ENCODE peak calls at places on chromosomes 6 and 20, in nine cellular contexts. D is adrenal gland, Z is natural killer cell, M is HFF-Myc, J is psoas muscle, R is Caco-2, K is B cell, Q is PC-9, T is IMR-90. S is an unnamed sample.

GRCh38 chr6:71034578-71034977 is 77.7 kb upstream of the B3GAT2 start:
- DNase-seq in D (no peak), Z (no peak), M (no peak), J (no peak), R (no peak), K (no peak), Q (no peak), T (no peak), S (no peak)

GRCh38 chr6:27888576-27888975 is 23.6 kb downstream of the OR2B2 start:
- DNase-seq in D (no peak), Z (no peak), M (no peak), J (no peak), R (no peak), K (no peak), Q (no peak), T (no peak), S (no peak)

GRCh38 chr6:106832766-106833510 is 141.6 kb downstream of the CD24 start:
- DNase-seq in D (no peak), Z (no peak), M (no peak), J (no peak), R (no peak), K (no peak), Q (no peak), T (no peak), S (no peak)

GRCh38 chr6:105994522-105995402 is 91.4 kb upstream of the PRDM1 start:
- DNase-seq in D (peak; percentile 38), Z (peak; percentile 37), M (peak; percentile 35), J (peak; percentile 60), R (peak; percentile 42), K (no peak), Q (no peak), T (peak; percentile 78), S (peak; percentile 58)

GRCh38 chr20:46964299-46965123 is 69.9 kb downstream of the EYA2 start:
- DNase-seq in D (no peak), Z (no peak), M (no peak), J (no peak), R (no peak), K (no peak), Q (no peak), T (no peak), S (no peak)

GRCh38 chr20:47352332-47353223 is 3.9 kb downstream of the ZMYND8 start:
- DNase-seq in D (peak; percentile 57), Z (no peak), M (no peak), J (no peak), R (no peak), K (no peak), Q (no peak), T (no peak), S (no peak)

GRCh38 chr6:54262956-54263355 is 45.3 kb upstream of the TINAG start:
- DNase-seq in D (no peak), Z (no peak), M (no peak), J (no peak), R (no peak), K (no peak), Q (no peak), T (no peak), S (no peak)

GRCh38 chr6:21595951-21596378 is 2.4 kb downstream of the SOX4 start:
- DNase-seq in D (peak; percentile 42), Z (peak; percentile 22), M (no peak), J (peak; percentile 28), R (peak; percentile 26), K (no peak), Q (no peak), T (no peak), S (no peak)

GRCh38 chr20:44594730-44595129 is 12.4 kb downstream of the PKIG start:
- DNase-seq in D (no peak), Z (no peak), M (peak; percentile 61), J (peak; percentile 36), R (no peak), K (peak; percentile 69), Q (no peak), T (peak; percentile 96), S (no peak)

GRCh38 chr6:165345700-165346099 is 36.3 kb upstream of the C6orf118 start:
- DNase-seq in D (no peak), Z (no peak), M (no peak), J (no peak), R (no peak), K (no peak), Q (no peak), T (no peak), S (no peak)

GRCh38 chr6:109239918-109240321 is 142.3 kb downstream of the CD164 start:
- DNase-seq in D (no peak), Z (no peak), M (no peak), J (no peak), R (no peak), K (no peak), Q (no peak), T (no peak), S (no peak)

GRCh38 chr6:129597023-129597713 is 112.8 kb downstream of the ARHGAP18 start:
- DNase-seq in D (no peak), Z (no peak), M (no peak), J (no peak), R (no peak), K (no peak), Q (peak; percentile 25), T (no peak), S (no peak)

GRCh38 chr6:38273325-38273724 is 366.4 kb downstream of the BTBD9 start:
- DNase-seq in D (no peak), Z (no peak), M (no peak), J (no peak), R (no peak), K (no peak), Q (no peak), T (peak; percentile 71), S (no peak)

GRCh38 chr6:157602521-157603288 is 220.3 kb upstream of the SNX9 start:
- DNase-seq in D (no peak), Z (no peak), M (no peak), J (no peak), R (no peak), K (no peak), Q (no peak), T (no peak), S (no peak)

DNA sequence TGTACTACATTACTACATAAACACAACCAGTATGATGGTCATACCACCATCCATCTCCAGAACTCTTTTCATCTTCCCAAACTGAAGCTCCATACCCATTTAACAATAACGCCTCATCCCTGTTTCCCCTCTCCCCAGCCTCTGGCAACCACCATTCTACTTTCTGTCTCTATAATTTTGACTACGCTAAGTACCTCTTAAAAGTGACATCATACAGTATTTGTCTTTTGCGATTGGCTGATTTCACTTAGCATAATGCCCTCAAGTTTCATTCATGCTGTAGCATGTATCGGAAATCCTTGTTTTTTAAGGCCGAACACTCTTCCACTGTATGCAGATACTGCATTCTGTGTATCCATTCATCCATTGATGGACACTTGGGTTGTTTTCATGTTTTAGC is 29.7 kb downstream of the GABRR1 start:
- DNase-seq in D (no peak), Z (no peak), M (no peak), J (no peak), R (no peak), K (no peak), Q (no peak), T (no peak), S (no peak)
- TF ChIP-seq CTCF in D (no peak), Z (no peak), M (no peak), J (no peak), R (no peak), K (no peak), Q (no peak), T (no peak), S (no peak)

GRCh38 chr6:159943965-159944598 is 24.8 kb upstream of the IGF2R start:
- DNase-seq in D (no peak), Z (no peak), M (no peak), J (no peak), R (no peak), K (no peak), Q (no peak), T (no peak), S (no peak)

GRCh38 chr6:159943101-159943632 is 25.7 kb upstream of the IGF2R start:
- DNase-seq in D (no peak), Z (no peak), M (no peak), J (peak; percentile 36), R (no peak), K (no peak), Q (no peak), T (peak; percentile 23), S (no peak)

GRCh38 chr6:159939591-159940016 is 29.3 kb upstream of the IGF2R start:
- DNase-seq in D (peak; percentile 41), Z (no peak), M (no peak), J (no peak), R (no peak), K (no peak), Q (no peak), T (no peak), S (no peak)

GRCh38 chr6:159945801-159946392 is 23.0 kb upstream of the IGF2R start:
- DNase-seq in D (no peak), Z (no peak), M (no peak), J (no peak), R (no peak), K (no peak), Q (no peak), T (no peak), S (no peak)

DNA sequence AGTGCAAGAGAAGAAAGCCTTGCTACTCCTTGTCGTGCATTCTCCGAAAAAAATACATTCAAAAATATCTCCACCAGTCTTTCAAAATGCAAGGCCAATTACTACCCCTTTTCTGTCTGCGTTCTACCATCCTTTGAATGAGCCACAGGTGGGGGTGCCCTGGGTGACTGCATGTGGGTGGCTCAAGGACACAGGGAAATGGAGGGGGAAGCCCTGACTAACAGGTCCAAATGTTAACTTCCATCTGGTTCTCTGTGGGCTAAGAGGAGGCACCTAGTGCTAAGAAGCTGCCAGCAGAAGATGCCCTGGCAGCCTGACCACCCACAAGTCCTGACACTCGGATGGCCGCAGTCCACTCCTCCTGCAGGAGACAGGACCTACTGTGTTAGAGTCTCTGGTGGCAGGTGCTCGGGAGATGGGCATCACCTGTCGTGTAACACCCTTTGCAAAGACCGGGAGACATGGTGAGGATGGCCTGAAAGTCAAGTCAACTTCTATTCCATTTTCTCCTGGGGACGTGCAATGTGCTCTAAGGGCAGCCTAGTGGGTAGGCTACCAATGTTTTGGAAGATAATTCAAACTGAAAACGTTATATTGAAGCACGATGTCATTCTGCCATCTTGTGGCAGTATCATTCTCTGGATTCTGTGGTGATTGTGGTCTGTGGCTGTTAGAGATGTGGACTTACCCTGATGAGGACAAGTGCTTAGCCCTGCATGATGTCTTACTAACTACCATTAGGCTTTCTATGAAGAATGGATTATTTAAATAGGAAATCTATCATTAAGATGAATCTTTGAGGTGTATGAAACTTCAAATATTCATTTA is 27.4 kb upstream of the IGF2R start:
- DNase-seq in D (no peak), Z (no peak), M (no peak), J (no peak), R (peak; percentile 27), K (no peak), Q (no peak), T (peak; percentile 57), S (no peak)
- TF ChIP-seq CTCF in D (peak; percentile 13), Z (no peak), M (peak; percentile 47), J (peak; percentile 59), R (peak; percentile 39), K (peak; percentile 22), Q (peak; percentile 36), T (peak; percentile 68), S (peak; percentile 46)

GRCh38 chr6:55511124-55511820 is 67.7 kb downstream of the HMGCLL1 start:
- DNase-seq in D (no peak), Z (no peak), M (no peak), J (no peak), R (no peak), K (no peak), Q (no peak), T (no peak), S (no peak)
- TF ChIP-seq CTCF in D (no peak), Z (no peak), M (no peak), J (no peak), R (no peak), K (no peak), Q (no peak), T (no peak), S (no peak)

GRCh38 chr6:169323221-169323620 is 69.6 kb upstream of the THBS2 start:
- DNase-seq in D (no peak), Z (no peak), M (no peak), J (no peak), R (no peak), K (no peak), Q (no peak), T (no peak), S (no peak)
- TF ChIP-seq CTCF in D (no peak), Z (no peak), M (no peak), J (no peak), R (no peak), K (no peak), Q (no peak), T (no peak), S (no peak)

S was measured in CD4-positive, alpha-beta T cell.